ENCODE peak calls at places on chromosome 17, in five cellular contexts. One of them, this sample, is unnamed.

GRCh38 chr17:69431835-69432234 is 17.3 kb downstream of the MAP2K6 start:
- DNase-seq in effector memory CD4-positive, alpha-beta T cell: no peak
- DNase-seq in mucosa of descending colon: no peak
- DNase-seq in astrocyte of the spinal cord: no peak
- DNase-seq in osteoblast: no peak
- DNase-seq in this sample: no peak

GRCh38 chr17:40303009-40303657 is 5.8 kb upstream of the RARA start:
- DNase-seq in effector memory CD4-positive, alpha-beta T cell: no peak
- DNase-seq in astrocyte of the spinal cord: peak
- DNase-seq in osteoblast: peak
- DNase-seq in mucosa of descending colon: no peak
- DNase-seq in this sample: no peak

GRCh38 chr17:72392056-72393010 is 271.5 kb downstream of the SOX9 start:
- DNase-seq in osteoblast: peak
- DNase-seq in effector memory CD4-positive, alpha-beta T cell: no peak
- DNase-seq in mucosa of descending colon: no peak
- DNase-seq in astrocyte of the spinal cord: peak
- DNase-seq in this sample: no peak

GRCh38 chr17:79943354-79944241 is 92.1 kb downstream of the TBC1D16 start:
- DNase-seq in mucosa of descending colon: no peak
- DNase-seq in astrocyte of the spinal cord: no peak
- DNase-seq in osteoblast: peak
- DNase-seq in effector memory CD4-positive, alpha-beta T cell: no peak
- DNase-seq in this sample: no peak

GRCh38 chr17:17395246-17395802 is 81.5 kb upstream of the MED9 start:
- DNase-seq in effector memory CD4-positive, alpha-beta T cell: no peak
- DNase-seq in mucosa of descending colon: no peak
- DNase-seq in astrocyte of the spinal cord: no peak
- DNase-seq in osteoblast: peak
- DNase-seq in this sample: no peak

GRCh38 chr17:49851387-49852291 is 3.8 kb upstream of the TAC4 start:
- DNase-seq in effector memory CD4-positive, alpha-beta T cell: peak
- DNase-seq in astrocyte of the spinal cord: peak
- DNase-seq in osteoblast: peak
- DNase-seq in mucosa of descending colon: peak
- DNase-seq in this sample: no peak

GRCh38 chr17:40648326-40648968 is 829 bp upstream of the SMARCE1 start:
- DNase-seq in osteoblast: peak
- DNase-seq in mucosa of descending colon: no peak
- DNase-seq in astrocyte of the spinal cord: no peak
- DNase-seq in effector memory CD4-positive, alpha-beta T cell: no peak
- DNase-seq in this sample: no peak

GRCh38 chr17:51200295-51200694 is 34.1 kb downstream of the NME2 start:
- DNase-seq in osteoblast: no peak
- DNase-seq in mucosa of descending colon: no peak
- DNase-seq in effector memory CD4-positive, alpha-beta T cell: no peak
- DNase-seq in astrocyte of the spinal cord: no peak
- DNase-seq in this sample: no peak

GRCh38 chr17:72118588-72119279 is 2.1 kb upstream of the SOX9 start:
- DNase-seq in astrocyte of the spinal cord: peak
- DNase-seq in mucosa of descending colon: no peak
- DNase-seq in effector memory CD4-positive, alpha-beta T cell: no peak
- DNase-seq in osteoblast: peak
- DNase-seq in this sample: no peak

GRCh38 chr17:14926526-14927122 is 338.5 kb downstream of the PMP22 start:
- DNase-seq in osteoblast: peak
- DNase-seq in mucosa of descending colon: no peak
- DNase-seq in effector memory CD4-positive, alpha-beta T cell: peak
- DNase-seq in astrocyte of the spinal cord: peak
- DNase-seq in this sample: peak

GRCh38 chr17:28347261-28347891 is 10.0 kb downstream of the POLDIP2 start:
- DNase-seq in osteoblast: peak
- DNase-seq in mucosa of descending colon: no peak
- DNase-seq in effector memory CD4-positive, alpha-beta T cell: no peak
- DNase-seq in astrocyte of the spinal cord: peak
- DNase-seq in this sample: no peak

GRCh38 chr17:45092932-45093430 is 31.9 kb downstream of the NMT1 start:
- DNase-seq in mucosa of descending colon: peak
- DNase-seq in osteoblast: peak
- DNase-seq in effector memory CD4-positive, alpha-beta T cell: no peak
- DNase-seq in astrocyte of the spinal cord: peak
- DNase-seq in this sample: no peak

GRCh38 chr17:44324092-44324570 is 492 bp downstream of the SLC25A39 start:
- DNase-seq in effector memory CD4-positive, alpha-beta T cell: no peak
- DNase-seq in mucosa of descending colon: peak
- DNase-seq in osteoblast: peak
- DNase-seq in astrocyte of the spinal cord: no peak
- DNase-seq in this sample: no peak

GRCh38 chr17:51598824-51599223 is 338.5 kb downstream of the UTP18 start:
- DNase-seq in astrocyte of the spinal cord: no peak
- DNase-seq in osteoblast: no peak
- DNase-seq in mucosa of descending colon: no peak
- DNase-seq in effector memory CD4-positive, alpha-beta T cell: no peak
- DNase-seq in this sample: peak

GRCh38 chr17:65545708-65546523 is 15.5 kb downstream of the AXIN2 start:
- DNase-seq in effector memory CD4-positive, alpha-beta T cell: no peak
- DNase-seq in mucosa of descending colon: no peak
- DNase-seq in osteoblast: peak
- DNase-seq in astrocyte of the spinal cord: no peak
- DNase-seq in this sample: no peak

GRCh38 chr17:60627113-60627512 is 27.1 kb downstream of the PPM1D start:
- DNase-seq in mucosa of descending colon: no peak
- DNase-seq in astrocyte of the spinal cord: no peak
- DNase-seq in osteoblast: no peak
- DNase-seq in effector memory CD4-positive, alpha-beta T cell: no peak
- DNase-seq in this sample: no peak

GRCh38 chr17:35256629-35257028 is 13.8 kb downstream of the SLFN5 start:
- DNase-seq in osteoblast: no peak
- DNase-seq in effector memory CD4-positive, alpha-beta T cell: no peak
- DNase-seq in mucosa of descending colon: no peak
- DNase-seq in astrocyte of the spinal cord: no peak
- DNase-seq in this sample: no peak

GRCh38 chr17:54085934-54086333 is 263.2 kb downstream of the KIF2B start:
- DNase-seq in effector memory CD4-positive, alpha-beta T cell: no peak
- DNase-seq in astrocyte of the spinal cord: no peak
- DNase-seq in osteoblast: no peak
- DNase-seq in mucosa of descending colon: no peak
- DNase-seq in this sample: no peak

GRCh38 chr17:28726396-28726911 is 421 bp upstream of the TLCD1 start:
- DNase-seq in mucosa of descending colon: peak
- DNase-seq in effector memory CD4-positive, alpha-beta T cell: no peak
- DNase-seq in osteoblast: no peak
- DNase-seq in astrocyte of the spinal cord: peak
- DNase-seq in this sample: no peak

GRCh38 chr17:10107320-10108165 is 90.9 kb downstream of the GAS7 start:
- DNase-seq in effector memory CD4-positive, alpha-beta T cell: no peak
- DNase-seq in osteoblast: no peak
- DNase-seq in astrocyte of the spinal cord: no peak
- DNase-seq in mucosa of descending colon: peak
- DNase-seq in this sample: no peak

DNA sequence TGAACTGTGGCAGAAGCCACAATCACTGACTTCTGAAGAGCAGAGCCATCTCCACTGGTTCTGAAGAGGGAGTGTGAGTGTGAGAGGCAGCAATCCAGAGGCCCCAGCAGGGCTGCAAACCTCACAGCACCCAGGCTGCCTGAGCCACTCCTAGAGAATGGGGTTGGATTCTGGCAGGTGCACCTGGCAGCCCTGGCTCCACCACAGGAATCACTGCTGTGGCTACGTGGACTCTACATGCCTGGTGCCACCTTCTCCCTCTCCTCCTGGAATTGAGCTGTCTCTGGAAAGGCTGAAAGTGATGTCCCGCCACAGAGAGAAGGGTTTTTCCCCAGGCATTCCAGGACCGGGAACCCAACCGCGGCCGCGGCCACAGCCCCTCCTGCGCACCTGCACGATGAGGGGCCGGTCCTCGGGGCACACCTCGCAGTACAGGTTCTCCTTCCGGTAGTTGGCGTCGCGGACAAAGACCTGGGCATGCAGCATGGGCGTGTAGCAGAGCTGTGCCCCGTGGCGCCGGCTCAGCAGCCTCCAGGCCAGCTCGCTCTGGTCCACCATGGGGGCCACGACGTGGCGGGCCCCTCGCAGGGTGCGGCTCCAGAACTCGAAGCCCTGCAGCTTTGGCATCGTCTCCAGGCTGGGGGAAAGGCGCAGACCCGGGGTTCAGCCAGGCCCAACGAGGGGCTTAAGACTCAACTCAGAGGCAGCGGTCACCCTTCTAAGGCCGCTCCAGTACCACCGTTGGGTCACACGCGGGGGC is 991 bp downstream of the DUS1L start:
- DNase-seq in mucosa of descending colon: no peak
- DNase-seq in astrocyte of the spinal cord: no peak
- DNase-seq in effector memory CD4-positive, alpha-beta T cell: no peak
- DNase-seq in osteoblast: peak
- DNase-seq in this sample: no peak
- H3K4me3 ChIP-seq in mucosa of descending colon: peak
- H3K4me3 ChIP-seq in astrocyte of the spinal cord: peak
- H3K4me3 ChIP-seq in effector memory CD4-positive, alpha-beta T cell: peak
- H3K4me3 ChIP-seq in osteoblast: peak
- H3K4me3 ChIP-seq in this sample: peak

GRCh38 chr17:37884516-37884915 is 39.7 kb upstream of the TBC1D3K start:
- DNase-seq in astrocyte of the spinal cord: no peak
- DNase-seq in osteoblast: no peak
- DNase-seq in effector memory CD4-positive, alpha-beta T cell: no peak
- DNase-seq in mucosa of descending colon: no peak
- DNase-seq in this sample: no peak
- H3K4me3 ChIP-seq in astrocyte of the spinal cord: no peak
- H3K4me3 ChIP-seq in osteoblast: no peak
- H3K4me3 ChIP-seq in effector memory CD4-positive, alpha-beta T cell: no peak
- H3K4me3 ChIP-seq in mucosa of descending colon: no peak
- H3K4me3 ChIP-seq in this sample: no peak

GRCh38 chr17:77526728-77527355 is 386.1 kb downstream of the SEC14L1 start:
- DNase-seq in astrocyte of the spinal cord: no peak
- DNase-seq in osteoblast: peak
- DNase-seq in mucosa of descending colon: no peak
- DNase-seq in effector memory CD4-positive, alpha-beta T cell: no peak
- DNase-seq in this sample: no peak

GRCh38 chr17:77527394-77527793 is 386.6 kb downstream of the SEC14L1 start:
- DNase-seq in osteoblast: no peak
- DNase-seq in astrocyte of the spinal cord: no peak
- DNase-seq in effector memory CD4-positive, alpha-beta T cell: no peak
- DNase-seq in mucosa of descending colon: no peak
- DNase-seq in this sample: no peak

GRCh38 chr17:77529328-77529650 is 388.5 kb downstream of the SEC14L1 start:
- DNase-seq in astrocyte of the spinal cord: no peak
- DNase-seq in mucosa of descending colon: no peak
- DNase-seq in osteoblast: peak
- DNase-seq in effector memory CD4-positive, alpha-beta T cell: no peak
- DNase-seq in this sample: no peak

GRCh38 chr17:77528516-77529327 is 388.0 kb downstream of the SEC14L1 start:
- DNase-seq in effector memory CD4-positive, alpha-beta T cell: no peak
- DNase-seq in mucosa of descending colon: no peak
- DNase-seq in osteoblast: peak
- DNase-seq in astrocyte of the spinal cord: no peak
- DNase-seq in this sample: no peak

GRCh38 chr17:77527836-77528505 is 387.2 kb downstream of the SEC14L1 start:
- DNase-seq in astrocyte of the spinal cord: no peak
- DNase-seq in effector memory CD4-positive, alpha-beta T cell: no peak
- DNase-seq in mucosa of descending colon: no peak
- DNase-seq in osteoblast: peak
- DNase-seq in this sample: no peak
- H3K4me3 ChIP-seq in astrocyte of the spinal cord: no peak
- H3K4me3 ChIP-seq in effector memory CD4-positive, alpha-beta T cell: no peak
- H3K4me3 ChIP-seq in mucosa of descending colon: no peak
- H3K4me3 ChIP-seq in osteoblast: peak
- H3K4me3 ChIP-seq in this sample: peak

GRCh38 chr17:850086-850827 is 68.1 kb downstream of the MRM3 start:
- DNase-seq in osteoblast: peak
- DNase-seq in astrocyte of the spinal cord: no peak
- DNase-seq in mucosa of descending colon: no peak
- DNase-seq in effector memory CD4-positive, alpha-beta T cell: no peak
- DNase-seq in this sample: no peak
- H3K4me3 ChIP-seq in osteoblast: peak
- H3K4me3 ChIP-seq in astrocyte of the spinal cord: no peak
- H3K4me3 ChIP-seq in mucosa of descending colon: no peak
- H3K4me3 ChIP-seq in effector memory CD4-positive, alpha-beta T cell: no peak
- H3K4me3 ChIP-seq in this sample: no peak

GRCh38 chr17:8310601-8311123 is 621 bp downstream of the ARHGEF15 start:
- DNase-seq in mucosa of descending colon: no peak
- DNase-seq in effector memory CD4-positive, alpha-beta T cell: no peak
- DNase-seq in osteoblast: peak
- DNase-seq in astrocyte of the spinal cord: no peak
- DNase-seq in this sample: no peak

GRCh38 chr17:8311131-8311790 is 1.2 kb downstream of the ARHGEF15 start:
- DNase-seq in osteoblast: peak
- DNase-seq in effector memory CD4-positive, alpha-beta T cell: no peak
- DNase-seq in mucosa of descending colon: no peak
- DNase-seq in astrocyte of the spinal cord: no peak
- DNase-seq in this sample: no peak

GRCh38 chr17:8312726-8313600 is 2.9 kb downstream of the ARHGEF15 start:
- DNase-seq in astrocyte of the spinal cord: no peak
- DNase-seq in osteoblast: peak
- DNase-seq in effector memory CD4-positive, alpha-beta T cell: no peak
- DNase-seq in mucosa of descending colon: no peak
- DNase-seq in this sample: no peak

GRCh38 chr17:8314797-8315739 is 5.0 kb downstream of the ARHGEF15 start:
- DNase-seq in mucosa of descending colon: peak
- DNase-seq in astrocyte of the spinal cord: no peak
- DNase-seq in osteoblast: peak
- DNase-seq in effector memory CD4-positive, alpha-beta T cell: no peak
- DNase-seq in this sample: no peak

DNA sequence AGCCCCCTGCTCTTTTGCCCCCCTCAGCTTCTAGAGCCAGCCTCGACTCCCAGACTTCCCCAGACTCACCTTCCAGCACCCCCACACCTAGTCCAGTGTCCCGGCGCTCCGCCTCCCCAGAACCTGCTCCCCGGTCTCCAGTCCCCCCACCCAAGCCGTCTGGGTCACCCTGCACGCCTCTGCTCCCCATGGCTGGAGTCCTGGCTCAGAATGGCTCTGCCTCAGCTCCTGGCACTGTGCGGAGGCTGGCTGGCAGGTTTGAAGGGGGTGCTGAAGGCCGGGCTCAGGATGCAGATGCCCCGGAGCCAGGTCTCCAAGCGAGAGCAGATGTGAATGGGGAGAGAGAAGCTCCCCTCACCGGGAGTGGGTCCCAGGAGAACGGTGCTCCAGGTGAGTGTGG is 2.2 kb downstream of the ARHGEF15 start:
- DNase-seq in effector memory CD4-positive, alpha-beta T cell: no peak
- DNase-seq in astrocyte of the spinal cord: no peak
- DNase-seq in mucosa of descending colon: no peak
- DNase-seq in osteoblast: peak
- DNase-seq in this sample: no peak
- H3K4me3 ChIP-seq in effector memory CD4-positive, alpha-beta T cell: no peak
- H3K4me3 ChIP-seq in astrocyte of the spinal cord: no peak
- H3K4me3 ChIP-seq in mucosa of descending colon: no peak
- H3K4me3 ChIP-seq in osteoblast: no peak
- H3K4me3 ChIP-seq in this sample: no peak

GRCh38 chr17:78131172-78132085 is 858 bp downstream of the TMC8 start:
- DNase-seq in effector memory CD4-positive, alpha-beta T cell: peak
- DNase-seq in mucosa of descending colon: peak
- DNase-seq in astrocyte of the spinal cord: no peak
- DNase-seq in osteoblast: peak
- DNase-seq in this sample: no peak
- H3K4me3 ChIP-seq in effector memory CD4-positive, alpha-beta T cell: peak
- H3K4me3 ChIP-seq in mucosa of descending colon: peak
- H3K4me3 ChIP-seq in astrocyte of the spinal cord: no peak
- H3K4me3 ChIP-seq in osteoblast: no peak
- H3K4me3 ChIP-seq in this sample: peak